ENCODE peak calls at places on chromosomes 11 and 22, in five cellular contexts. M is foreskin keratinocyte, I is tibial artery, J is right atrium auricular region, K is cardiac fibroblast. U is an unnamed sample.

GRCh38 chr11:80379620-80380278 is 938.9 kb upstream of the TENM4 start:
- DNase-seq in M (no peak), I (no peak), J (no peak), K (no peak), U (no peak)

GRCh38 chr22:17783317-17783716 is 9.0 kb upstream of the BID start:
- DNase-seq in M (no peak), I (no peak), J (no peak), K (peak; percentile 24), U (no peak)

GRCh38 chr11:13137778-13138400 is 128.8 kb downstream of the RASSF10 start:
- DNase-seq in M (peak; percentile 75), I (no peak), J (no peak), K (no peak), U (no peak)

GRCh38 chr11:12119502-12119901 is 9.1 kb downstream of the MICAL2 start:
- DNase-seq in M (peak; percentile 11), I (no peak), J (no peak), K (no peak), U (no peak)

GRCh38 chr11:58731819-58732218 is at the start of gene GLYAT:
- DNase-seq in M (no peak), I (no peak), J (no peak), K (no peak), U (no peak)

GRCh38 chr11:46345881-46346484 is 1.3 kb upstream of the DGKZ start:
- DNase-seq in M (peak; percentile 22), I (no peak), J (no peak), K (no peak), U (no peak)

GRCh38 chr11:131649861-131650260 is 279.4 kb downstream of the NTM start:
- DNase-seq in M (no peak), I (no peak), J (peak; percentile 26), K (no peak), U (no peak)

GRCh38 chr11:57801185-57801490 is 39.5 kb downstream of the CTNND1 start:
- DNase-seq in M (no peak), I (no peak), J (no peak), K (no peak), U (no peak)

GRCh38 chr11:79160786-79161403 is 279.9 kb downstream of the TENM4 start:
- DNase-seq in M (peak; percentile 58), I (no peak), J (no peak), K (peak; percentile 32), U (no peak)

DNA sequence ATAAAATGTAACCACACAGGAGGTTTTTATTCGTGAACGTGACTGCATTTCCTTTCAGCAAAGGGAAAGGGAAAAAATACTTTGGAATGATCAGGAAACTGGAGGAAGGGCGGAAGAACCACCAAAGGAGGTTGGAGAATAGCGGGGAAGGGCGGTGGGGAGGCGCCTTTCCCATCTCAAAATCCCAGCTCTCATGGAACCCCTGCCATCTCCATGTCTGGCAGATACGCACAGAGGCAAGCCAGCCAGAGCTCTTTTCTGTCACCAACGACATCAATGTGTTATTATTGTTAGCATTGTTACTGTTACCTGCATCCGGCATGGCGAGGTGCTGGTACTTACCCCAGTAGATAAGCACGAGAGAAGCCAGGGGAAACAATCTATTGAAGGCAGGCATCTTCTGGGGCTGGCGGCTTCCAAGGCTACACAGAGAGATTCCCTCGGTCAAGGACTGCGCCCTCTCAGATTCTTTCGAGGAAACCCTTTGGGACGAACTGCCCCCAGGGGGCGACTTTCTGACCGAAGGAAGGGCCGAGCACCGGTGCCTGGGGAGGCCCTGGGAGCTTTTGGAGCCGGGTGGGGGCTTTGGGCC is 923 bp downstream of the SCN3B start:
- DNase-seq in M (no peak), I (no peak), J (no peak), K (no peak), U (no peak)
- TF ChIP-seq CTCF in M (peak; percentile 8), I (no peak), J (no peak), K (no peak), U (no peak)

DNA sequence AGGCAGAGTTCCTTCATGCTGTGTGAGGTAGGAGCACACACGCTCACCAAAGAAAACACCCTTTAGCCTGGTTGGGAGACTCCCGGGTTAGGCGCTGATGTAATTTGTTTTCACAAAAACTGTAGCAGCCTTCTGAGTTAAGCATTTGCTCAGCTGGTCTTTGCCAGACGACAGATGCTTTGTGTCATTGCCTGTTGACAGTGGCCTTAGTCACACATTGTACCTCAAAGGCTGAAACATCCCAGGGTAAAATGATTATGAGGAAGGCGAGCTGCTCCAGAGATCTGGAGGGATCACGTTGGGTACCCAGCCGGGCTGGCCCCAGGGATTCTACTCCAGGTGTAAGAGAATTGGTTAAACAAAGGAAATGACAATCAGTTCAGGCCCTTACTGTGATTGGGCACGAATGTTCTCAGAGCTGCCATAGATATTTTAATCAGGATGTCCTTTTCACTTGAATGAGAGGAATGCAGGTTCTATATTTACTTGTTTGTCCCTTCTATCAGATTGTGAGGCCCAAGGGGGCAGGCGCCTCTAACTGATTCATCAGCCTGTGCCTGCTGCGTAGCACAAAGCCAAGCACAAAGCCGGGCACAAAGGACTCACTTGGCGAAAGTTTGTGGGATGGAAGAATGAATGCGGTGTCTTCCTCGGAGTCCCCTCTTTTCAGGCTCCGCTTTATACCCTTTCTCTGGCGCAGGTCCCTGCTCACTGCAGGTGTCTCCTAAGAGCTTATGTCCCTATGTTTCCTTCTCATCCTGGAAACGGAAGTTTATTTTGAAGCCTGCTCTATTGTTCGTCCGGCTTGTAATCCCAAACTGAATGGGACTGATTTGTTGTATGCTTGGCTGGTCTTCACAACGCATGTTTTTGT is 47.1 kb downstream of the ADM start:
- DNase-seq in M (peak; percentile 52), I (no peak), J (peak; percentile 87), K (peak; percentile 85), U (no peak)
- TF ChIP-seq CTCF in M (no peak), I (no peak), J (no peak), K (no peak), U (no peak)

GRCh38 chr11:74091549-74091948 is 79.3 kb downstream of the C2CD3 start:
- DNase-seq in M (no peak), I (no peak), J (no peak), K (no peak), U (no peak)

GRCh38 chr11:74086242-74086884 is 77.5 kb upstream of the UCP3 start:
- DNase-seq in M (peak; percentile 13), I (no peak), J (no peak), K (no peak), U (no peak)

GRCh38 chr11:74094393-74094792 is 76.4 kb downstream of the C2CD3 start:
- DNase-seq in M (no peak), I (no peak), J (no peak), K (no peak), U (no peak)

GRCh38 chr11:74092425-74092824 is 78.4 kb downstream of the C2CD3 start:
- DNase-seq in M (no peak), I (no peak), J (no peak), K (no peak), U (no peak)

GRCh38 chr11:74090701-74091100 is 80.1 kb downstream of the C2CD3 start:
- DNase-seq in M (no peak), I (no peak), J (no peak), K (peak; percentile 31), U (no peak)
- TF ChIP-seq CTCF in M (peak; percentile 15), I (no peak), J (no peak), K (peak; percentile 8), U (no peak)

GRCh38 chr11:3222941-3223905 is 4.6 kb upstream of the MRGPRG start:
- DNase-seq in M (no peak), I (peak; percentile 60), J (no peak), K (no peak), U (no peak)
- TF ChIP-seq CTCF in M (no peak), I (no peak), J (no peak), K (no peak), U (no peak)

GRCh38 chr11:18171377-18172000 is 1.1 kb upstream of the MRGPRX4 start:
- DNase-seq in M (peak; percentile 49), I (no peak), J (no peak), K (peak; percentile 15), U (no peak)
- TF ChIP-seq CTCF in M (peak; percentile 67), I (peak; percentile 21), J (no peak), K (peak; percentile 87), U (peak; percentile 79)

GRCh38 chr11:67629386-67630229 is at the start of gene NUDT8:
- DNase-seq in M (peak; percentile 72), I (peak; percentile 88), J (peak; percentile 87), K (peak; percentile 82), U (no peak)
- TF ChIP-seq CTCF in M (peak; percentile 97), I (peak; percentile 79), J (peak; percentile 67), K (peak; percentile 83), U (peak; percentile 88)

GRCh38 chr11:18522388-18522787 is 4.4 kb downstream of the TSG101 start:
- DNase-seq in M (no peak), I (no peak), J (no peak), K (peak; percentile 6), U (no peak)
- TF ChIP-seq CTCF in M (no peak), I (no peak), J (no peak), K (peak; percentile 11), U (peak; percentile 54)

DNA sequence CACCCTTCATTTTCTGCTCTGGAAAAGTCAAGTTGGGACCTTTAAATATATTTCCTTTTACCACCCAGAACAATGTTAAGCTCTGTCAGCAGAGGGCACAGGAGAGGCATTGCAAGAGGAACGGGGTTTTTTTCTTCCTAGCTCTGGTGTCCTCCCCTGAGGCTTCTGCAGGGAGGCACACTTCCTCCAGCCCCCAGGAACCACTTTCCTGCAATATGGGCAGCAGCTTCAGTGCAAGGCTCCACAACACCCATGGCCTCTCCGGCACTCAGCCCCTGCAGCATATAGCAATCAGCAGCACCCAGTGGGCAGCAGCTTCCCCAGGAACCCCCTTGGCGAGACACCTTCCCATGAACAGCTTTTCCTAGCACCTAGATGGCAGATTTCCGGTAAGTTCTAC is 101.4 kb downstream of the SYT9 start:
- DNase-seq in M (peak; percentile 26), I (no peak), J (no peak), K (peak; percentile 30), U (peak; percentile 15)
- TF ChIP-seq CTCF in M (peak; percentile 71), I (no peak), J (no peak), K (peak; percentile 42), U (peak; percentile 70)